ENCODE peak calls at places on chromosome 18, in four cellular contexts. Z is HepG2, D is SK-N-SH, X is GM23248. L is an unnamed sample.
A peak's percentile ranks its signal among the peaks of the same experiment; 100 is the strongest.

GRCh38 chr18:66511810-66512209 is 92.1 kb downstream of the CDH19 start:
- DNase-seq in Z (no peak), X (no peak), D (no peak), L (no peak)

GRCh38 chr18:65091737-65092329 is 659.0 kb upstream of the CDH7 start:
- DNase-seq in Z (peak; percentile 14), X (peak; percentile 27), D (peak; percentile 1), L (no peak)

GRCh38 chr18:75210274-75211001 is at the start of gene TSHZ1:
- DNase-seq in Z (peak; percentile 85), X (peak; percentile 92), D (peak; percentile 79), L (no peak)

GRCh38 chr18:50044402-50044801 is 150.5 kb downstream of the MYO5B start:
- DNase-seq in X (no peak), Z (no peak), D (peak; percentile 22), L (no peak)

GRCh38 chr18:44637210-44638051 is 43.3 kb upstream of the SETBP1 start:
- DNase-seq in Z (no peak), D (no peak), X (peak; percentile 70), L (no peak)

GRCh38 chr18:52237551-52237950 is 102.4 kb upstream of the DCC start:
- DNase-seq in D (no peak), X (peak; percentile 82), Z (no peak), L (no peak)

GRCh38 chr18:45423664-45424063 is 191.6 kb upstream of the SLC14A2 start:
- DNase-seq in D (no peak), X (no peak), Z (no peak), L (no peak)

GRCh38 chr18:69161383-69162028 is 239.2 kb upstream of the DOK6 start:
- DNase-seq in X (peak; percentile 61), Z (peak; percentile 60), D (no peak), L (peak; percentile 35)

GRCh38 chr18:3411854-3412268 is 38.1 kb upstream of the TGIF1 start:
- DNase-seq in D (no peak), X (peak; percentile 33), Z (no peak), L (no peak)

GRCh38 chr18:35466815-35467623 is 30.7 kb downstream of the INO80C start:
- DNase-seq in Z (no peak), X (no peak), D (no peak), L (no peak)

GRCh38 chr18:40851014-40851429 is 1104.0 kb upstream of the PIK3C3 start:
- DNase-seq in Z (no peak), X (peak; percentile 25), D (no peak), L (no peak)

GRCh38 chr18:11268691-11269686 is 119.6 kb upstream of the PIEZO2 start:
- DNase-seq in X (peak; percentile 45), D (no peak), Z (no peak), L (no peak)
- H3K4me3 ChIP-seq in X (peak overlapping the region; percentile 15), D (no peak overlapping the region), Z (no peak overlapping the region), L (peak overlapping the region; percentile 40)

GRCh38 chr18:36658611-36659010 is 170.2 kb downstream of the TPGS2 start:
- DNase-seq in X (no peak), D (no peak), Z (no peak), L (no peak)
- H3K4me1 ChIP-seq in X (no peaks in the 10 kb centered on the region), D (no peaks in the 10 kb centered on the region), Z (no peaks in the 10 kb centered on the region), L (no peaks in the 10 kb centered on the region)

GRCh38 chr18:48365965-48366364 is 43.2 kb downstream of the ZBTB7C start:
- DNase-seq in X (no peak), Z (no peak), D (no peak), L (no peak)
- H3K9ac ChIP-seq in X (no peak overlapping the region), Z (no peak overlapping the region), D (no peak overlapping the region), L (no peak overlapping the region)

GRCh38 chr18:24731158-24731557 is 270.7 kb downstream of the HRH4 start:
- DNase-seq in D (no peak), Z (no peak), X (peak; percentile 33), L (no peak)

GRCh38 chr18:24726727-24727539 is 266.5 kb downstream of the HRH4 start:
- DNase-seq in D (peak; percentile 61), X (peak; percentile 79), Z (peak; percentile 45), L (no peak)

GRCh38 chr18:24727685-24728084 is 267.2 kb downstream of the HRH4 start:
- DNase-seq in D (no peak), Z (no peak), X (no peak), L (no peak)

DNA sequence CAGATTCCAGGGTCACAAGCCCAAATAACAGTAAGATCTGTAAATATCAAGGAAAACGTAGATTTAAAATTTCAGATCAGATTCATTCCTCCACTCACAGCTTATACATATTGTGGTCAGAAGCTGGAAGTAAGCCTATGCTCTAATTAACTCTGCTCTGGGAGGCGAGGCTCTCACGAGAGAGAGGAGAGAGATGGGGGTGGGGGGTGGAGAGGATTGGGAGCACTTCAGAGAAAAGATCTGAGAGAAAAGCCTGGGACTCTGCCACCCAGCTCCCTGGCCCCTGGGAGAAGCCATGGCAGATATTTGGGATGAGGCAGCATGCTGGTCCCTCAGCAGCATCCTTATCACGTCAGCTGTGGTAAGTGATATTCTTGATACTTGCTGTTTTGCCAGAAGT is 265.2 kb downstream of the HRH4 start:
- DNase-seq in Z (no peak), X (no peak), D (peak; percentile 30), L (no peak)
- H3K4me3 ChIP-seq in Z (no peak overlapping the region), X (no peak overlapping the region), D (no peak overlapping the region), L (no peak overlapping the region)

GRCh38 chr18:13292736-13293135 is 74.2 kb downstream of the LDLRAD4 start:
- DNase-seq in X (no peak), Z (no peak), D (no peak), L (no peak)

GRCh38 chr18:13290856-13291271 is 72.3 kb downstream of the LDLRAD4 start:
- DNase-seq in D (no peak), X (no peak), Z (no peak), L (no peak)

GRCh38 chr18:13291299-13291698 is 72.7 kb downstream of the LDLRAD4 start:
- DNase-seq in D (no peak), X (no peak), Z (no peak), L (no peak)

GRCh38 chr18:13289501-13290205 is 71.1 kb downstream of the LDLRAD4 start:
- DNase-seq in Z (no peak), D (no peak), X (peak; percentile 8), L (no peak)

GRCh38 chr18:13291745-13292447 is 73.3 kb downstream of the LDLRAD4 start:
- DNase-seq in X (no peak), Z (no peak), D (no peak), L (no peak)
- H3K4me1 ChIP-seq in X (no peaks in the 10 kb centered on the region), Z (peaks cover 9% of the 10 kb centered on the region), D (peaks cover 10% of the 10 kb centered on the region), L (no peaks in the 10 kb centered on the region)

GRCh38 chr18:31680836-31681568 is 3.4 kb downstream of the B4GALT6 start:
- DNase-seq in Z (no peak), D (no peak), X (no peak), L (no peak)

GRCh38 chr18:31683968-31684278 is 458 bp downstream of the B4GALT6 start:
- DNase-seq in X (no peak), D (no peak), Z (no peak), L (no peak)

GRCh38 chr18:31685097-31686082 is 1.0 kb upstream of the B4GALT6 start:
- DNase-seq in D (peak; percentile 95), X (peak; percentile 85), Z (peak; percentile 54), L (peak; percentile 85)

GRCh38 chr18:31684279-31685096 is at the start of gene B4GALT6:
- DNase-seq in D (peak; percentile 83), X (peak; percentile 41), Z (no peak), L (peak; percentile 69)

GRCh38 chr18:31683106-31683505 is 1.3 kb downstream of the B4GALT6 start:
- DNase-seq in Z (no peak), X (no peak), D (no peak), L (no peak)
- H3K9ac ChIP-seq in Z (no peak overlapping the region), X (no peak overlapping the region), D (no peak overlapping the region), L (no peak overlapping the region)

GRCh38 chr18:22168360-22168921 is 948 bp upstream of the GATA6 start:
- DNase-seq in Z (peak; percentile 28), D (peak; percentile 41), X (no peak), L (no peak)

GRCh38 chr18:22165603-22166069 is 3.8 kb upstream of the GATA6 start:
- DNase-seq in X (no peak), D (no peak), Z (no peak), L (no peak)

GRCh38 chr18:22167471-22168151 is 1.8 kb upstream of the GATA6 start:
- DNase-seq in Z (no peak), X (peak; percentile 46), D (peak; percentile 40), L (no peak)

GRCh38 chr18:22166070-22166972 is 3.1 kb upstream of the GATA6 start:
- DNase-seq in X (no peak), Z (no peak), D (peak; percentile 33), L (peak; percentile 90)

DNA sequence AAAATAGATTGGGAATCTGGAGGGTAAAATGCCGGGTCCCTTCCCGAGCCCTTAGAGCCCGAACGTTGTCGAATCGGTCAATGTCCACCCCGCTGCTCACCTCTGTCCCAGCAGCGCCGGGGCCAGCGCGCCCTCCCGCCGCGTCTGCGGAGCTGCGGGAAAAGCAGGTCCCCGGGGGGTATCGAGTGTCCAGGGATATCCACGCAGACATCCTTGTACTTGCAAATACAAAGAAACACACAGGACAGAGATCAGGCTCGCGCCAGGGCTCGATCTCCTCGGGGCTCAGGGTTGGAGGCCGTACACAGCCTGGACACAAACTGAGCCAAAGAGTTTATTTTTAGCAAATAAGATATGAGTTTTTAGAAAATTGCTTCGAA is 2.3 kb upstream of the GATA6 start:
- DNase-seq in X (no peak), Z (no peak), D (no peak), L (no peak)
- H3K4me3 ChIP-seq in X (no peak overlapping the region), Z (no peak overlapping the region), D (no peak overlapping the region), L (peak overlapping the region; percentile 53)

DNA sequence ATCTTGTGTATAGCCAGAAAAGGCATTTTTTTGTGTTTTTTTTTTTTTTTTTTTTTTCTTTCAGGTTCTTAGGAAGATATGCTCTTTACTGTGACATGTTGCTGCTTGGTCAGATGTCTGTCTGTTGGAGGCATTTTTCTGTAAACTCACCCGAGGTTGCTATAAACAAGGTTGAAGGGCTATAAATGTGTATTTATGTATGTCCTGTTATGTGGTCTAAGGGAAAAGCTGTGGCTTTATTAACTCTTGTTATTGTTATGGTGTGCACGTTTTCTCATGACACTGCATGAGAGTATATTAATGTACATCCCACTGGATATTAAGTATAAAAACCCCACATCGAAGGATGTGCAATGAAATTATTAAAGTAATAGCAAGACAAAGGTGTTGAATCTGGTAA is 102.0 kb downstream of the ZNF532 start:
- DNase-seq in X (no peak), Z (no peak), D (no peak), L (no peak)
- H3K4me1 ChIP-seq in X (peaks cover 8% of the 10 kb centered on the region), Z (no peaks in the 10 kb centered on the region), D (peaks cover 7% of the 10 kb centered on the region), L (peaks cover 20% of the 10 kb centered on the region)